ENCODE peak calls at places on chromosomes 1 and 21, in four cellular contexts. O is mesothelial cell of epicardium, N is endothelial cell, W is body of pancreas. T is an unnamed sample.
A peak's percentile ranks its signal among the peaks of the same experiment; 100 is the strongest.

GRCh38 chr1:147647796-147648633 is 22.3 kb downstream of the ACP6 start:
- DNase-seq in O (no peak), N (no peak), W (no peak), T (no peak)

GRCh38 chr1:107016376-107016978 is 40.0 kb upstream of the PRMT6 start:
- DNase-seq in O (no peak), N (no peak), W (no peak), T (no peak)

GRCh38 chr1:47936916-47937551 is 60.2 kb downstream of the TRABD2B start:
- DNase-seq in O (no peak), N (no peak), W (no peak), T (no peak)

GRCh38 chr1:33459766-33460543 is 12.5 kb upstream of the ZSCAN20 start:
- DNase-seq in O (no peak), N (no peak), W (no peak), T (no peak)

GRCh38 chr1:183646780-183647179 is 6.3 kb downstream of the APOBEC4 start:
- DNase-seq in O (no peak), N (no peak), W (no peak), T (no peak)

GRCh38 chr21:24824209-24824608 is 783.1 kb downstream of the MRPL39 start:
- DNase-seq in O (no peak), N (no peak), W (no peak), T (no peak)

GRCh38 chr1:212196355-212196754 is 88.9 kb upstream of the PPP2R5A start:
- DNase-seq in O (no peak), N (no peak), W (no peak), T (no peak)

GRCh38 chr1:219062161-219062560 is 111.5 kb upstream of the LYPLAL1 start:
- DNase-seq in O (no peak), N (no peak), W (no peak), T (no peak)

GRCh38 chr1:8026153-8026975 is at the start of gene ERRFI1:
- DNase-seq in O (peak; percentile 98), N (peak; percentile 95), W (peak; percentile 96), T (peak; percentile 99)

GRCh38 chr1:197924516-197925123 is 7.4 kb downstream of the LHX9 start:
- DNase-seq in O (no peak), N (peak; percentile 47), W (peak; percentile 63), T (no peak)

GRCh38 chr1:207058878-207059867 is 6.1 kb downstream of the PFKFB2 start:
- DNase-seq in O (no peak), N (no peak), W (peak; percentile 9), T (no peak)

GRCh38 chr1:83751602-83752001 is 247.3 kb downstream of the TTLL7 start:
- DNase-seq in O (no peak), N (no peak), W (no peak), T (no peak)

DNA sequence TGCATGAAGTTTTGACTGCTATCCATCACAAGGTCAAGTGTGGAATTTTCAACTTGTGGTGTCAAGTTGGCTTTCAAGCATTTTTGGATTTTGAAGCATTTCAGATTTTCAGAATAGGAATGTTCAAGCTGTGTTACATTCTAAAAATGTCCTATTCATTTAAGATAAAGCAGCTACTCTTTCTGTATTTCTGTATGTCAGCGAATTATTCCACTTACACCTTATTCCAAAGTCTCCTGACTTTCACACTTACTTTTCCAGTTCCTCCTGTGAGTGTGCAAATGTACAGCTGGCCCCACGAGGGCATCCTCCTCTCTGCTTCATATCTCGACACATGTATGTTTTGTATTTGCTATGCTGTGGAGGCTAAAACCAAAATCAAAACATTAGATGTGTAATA is 51.9 kb downstream of the RC3H1 start:
- DNase-seq in O (no peak), N (no peak), W (no peak), T (no peak)
- TF ChIP-seq CTCF in O (no peak), N (no peak), W (no peak), T (no peak)

DNA sequence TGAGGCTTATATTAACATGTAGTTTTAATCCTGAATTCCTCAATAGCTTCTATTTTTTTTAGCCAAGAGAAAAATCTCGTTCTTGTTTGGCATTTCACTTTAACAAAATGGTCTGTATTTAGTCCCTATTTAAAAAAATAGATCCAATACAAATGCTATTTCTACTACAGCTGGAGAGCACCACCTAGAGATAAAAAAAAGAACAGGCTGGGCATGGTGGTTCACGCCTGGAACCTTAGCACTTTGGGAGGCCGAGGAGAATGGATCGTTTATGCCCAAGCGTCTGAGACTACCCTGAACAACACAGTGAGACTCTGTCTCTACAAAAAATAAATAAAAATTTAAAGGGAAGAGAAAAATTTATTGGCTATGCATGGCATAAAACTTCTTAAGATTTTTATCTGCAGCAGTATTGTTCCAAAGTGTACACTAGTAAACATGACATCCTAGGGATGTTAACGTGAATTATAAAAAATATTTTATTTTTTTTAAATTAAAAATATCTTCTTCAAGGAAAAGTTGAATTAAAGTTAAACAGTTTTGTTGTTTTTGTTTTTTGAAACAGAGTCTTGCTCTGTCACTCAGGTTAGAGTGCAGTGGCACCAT is 4.4 kb downstream of the ST7L start:
- DNase-seq in O (no peak), N (no peak), W (no peak), T (no peak)
- TF ChIP-seq CTCF in O (peak; percentile 30), N (no peak), W (no peak), T (peak; percentile 69)

DNA sequence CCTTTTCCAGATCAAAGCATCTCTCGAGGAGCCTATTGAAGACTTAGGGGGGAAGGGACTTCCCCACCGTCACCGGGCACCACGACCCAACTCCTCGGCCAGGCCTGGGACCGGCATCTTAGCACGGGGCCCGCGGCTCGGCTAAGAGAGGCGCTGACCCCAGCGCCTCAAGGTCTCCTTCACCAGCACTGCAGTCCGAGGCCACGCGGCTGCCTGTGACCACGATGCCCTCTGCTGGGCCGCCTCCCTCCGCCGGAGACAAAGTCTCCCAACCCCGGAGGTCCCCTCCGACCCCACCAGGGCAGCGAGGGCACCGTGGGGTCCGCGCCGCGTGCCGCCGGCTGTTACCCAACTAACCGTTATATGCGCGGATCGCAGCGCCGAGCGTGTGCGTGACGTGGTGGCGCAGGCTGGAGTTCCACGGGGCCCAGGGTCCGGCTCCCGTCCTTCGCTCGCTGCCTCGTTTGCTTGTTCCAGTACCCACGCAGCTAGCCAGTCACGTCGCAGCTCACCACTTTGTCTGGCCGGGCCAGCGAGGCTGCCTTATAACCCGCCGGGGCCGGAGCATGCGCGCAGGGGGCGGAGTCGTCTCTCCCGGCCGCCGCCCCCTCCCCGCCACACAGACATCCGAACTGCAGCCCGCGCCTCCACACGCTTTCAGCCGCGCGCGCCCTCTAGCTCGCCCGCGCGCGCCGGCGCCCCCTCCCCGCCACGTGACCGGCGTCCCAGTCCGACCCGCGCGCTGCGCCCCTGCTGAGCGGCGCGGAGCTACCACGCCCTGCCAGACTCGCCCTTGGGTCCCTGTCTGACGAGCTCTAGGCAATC is at the start of gene SLC16A1:
- DNase-seq in O (peak; percentile 91), N (peak; percentile 93), W (peak; percentile 89), T (peak; percentile 98)
- TF ChIP-seq CTCF in O (no peak), N (no peak), W (no peak), T (peak; percentile 35)

DNA sequence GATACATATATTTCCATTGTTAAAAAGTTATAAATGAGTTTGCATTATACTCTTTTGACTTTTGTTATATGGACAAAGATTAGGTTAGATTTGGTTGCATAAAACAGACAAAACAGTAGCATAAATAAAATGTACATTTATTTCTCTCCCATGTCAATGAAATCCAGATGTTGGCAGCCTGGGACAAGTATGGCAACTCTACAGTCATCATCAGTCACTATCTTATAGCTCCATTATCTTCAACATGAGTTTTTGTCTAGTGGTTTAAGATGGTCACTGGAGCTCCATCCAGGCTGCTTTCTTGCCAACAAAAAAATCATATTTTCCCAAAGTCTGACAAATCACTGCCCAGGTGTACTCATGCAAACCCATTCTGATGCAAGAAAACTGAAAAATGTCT is 83.8 kb downstream of the CD58 start:
- DNase-seq in O (no peak), N (no peak), W (no peak), T (no peak)
- TF ChIP-seq CTCF in O (no peak), N (no peak), W (no peak), T (no peak)

DNA sequence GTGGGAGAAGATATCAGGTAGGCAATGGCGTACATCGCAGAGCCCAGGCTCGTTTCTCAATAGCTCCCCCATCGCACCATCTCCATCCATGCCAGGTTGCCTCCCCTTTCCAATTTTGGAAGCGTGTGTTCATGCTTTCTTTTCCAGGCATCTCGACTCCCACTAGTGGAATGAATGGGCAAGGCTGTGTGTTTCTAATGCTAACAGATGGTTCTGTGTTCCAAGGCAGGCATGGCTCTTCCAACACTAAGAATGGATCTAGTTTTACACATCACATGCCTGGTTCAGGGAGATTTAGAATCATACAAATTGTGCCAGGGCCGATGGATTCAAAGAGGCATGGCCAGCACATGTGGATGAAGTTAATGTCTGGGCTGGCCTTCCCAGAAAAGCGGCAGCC is 438.6 kb downstream of the PRDM2 start:
- DNase-seq in O (no peak), N (no peak), W (no peak), T (no peak)
- TF ChIP-seq CTCF in O (no peak), N (no peak), W (no peak), T (no peak)

GRCh38 chr1:67306547-67306946 is 1.1 kb upstream of the IL12RB2 start:
- DNase-seq in O (no peak), N (no peak), W (no peak), T (no peak)
- TF ChIP-seq CTCF in O (no peak), N (no peak), W (no peak), T (no peak)

GRCh38 chr1:154352581-154353459 is 27.5 kb downstream of the ATP8B2 start:
- DNase-seq in O (peak; percentile 51), N (peak; percentile 39), W (peak; percentile 58), T (peak; percentile 89)
- TF ChIP-seq CTCF in O (no peak), N (no peak), W (no peak), T (peak; percentile 31)

GRCh38 chr21:26961704-26962103 is 5.2 kb downstream of the ADAMTS5 start:
- DNase-seq in O (no peak), N (peak; percentile 12), W (peak; percentile 40), T (no peak)
- TF ChIP-seq CTCF in O (no peak), N (peak; percentile 33), W (peak; percentile 12), T (peak; percentile 41)

GRCh38 chr1:174114788-174115448 is 44.4 kb upstream of the RABGAP1L start:
- DNase-seq in O (no peak), N (peak; percentile 46), W (peak; percentile 30), T (no peak)
- TF ChIP-seq CTCF in O (peak; percentile 62), N (peak; percentile 84), W (peak; percentile 42), T (peak; percentile 64)

DNA sequence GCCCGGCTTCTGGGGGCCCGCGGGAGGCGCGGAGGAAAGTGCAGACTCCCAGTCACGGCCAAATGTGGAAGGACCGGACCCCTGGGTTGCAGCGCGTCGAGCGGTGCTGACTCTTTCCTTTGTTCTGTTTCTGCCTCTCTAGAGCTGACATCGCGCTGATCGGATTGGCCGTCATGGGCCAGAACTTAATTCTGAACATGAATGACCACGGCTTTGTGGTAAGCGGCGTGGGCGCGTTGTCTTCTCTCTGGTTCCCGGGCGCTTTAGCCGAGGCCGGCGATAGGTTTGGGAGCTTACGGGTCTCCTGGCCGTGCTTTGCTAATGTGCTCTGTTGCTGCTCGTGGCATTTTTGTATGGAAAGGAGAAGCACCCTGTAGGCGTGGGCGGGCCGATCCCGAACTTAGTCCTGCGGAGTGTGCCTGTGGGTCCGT is 638 bp downstream of the PGD start:
- DNase-seq in O (no peak), N (no peak), W (no peak), T (no peak)
- TF ChIP-seq CTCF in O (no peak), N (no peak), W (no peak), T (no peak)